ENCODE peak calls at places on chromosomes 7 and 10, in six cellular contexts. E is Right ventricle myocardium inferior; O is HuH-7.5; H is activated T-helper 1 cell treated with anti-CD3 and anti-CD28 coated beads, Interleukin-2, amount 50 U/mL, for 16 hours; Q is EL; U is activated naive CD4-positive, alpha-beta T cell. I is an unnamed sample.

GRCh38 chr10:43208147-43209063 is 58.5 kb downstream of the RASGEF1A start:
- DNase-seq in U (no peak), Q (no peak), E (peak), H (peak), O (no peak), I (no peak)

GRCh38 chr10:6928531-6929080 is 348.5 kb upstream of the PRKCQ start:
- DNase-seq in U (no peak), O (no peak), Q (no peak), H (no peak), E (no peak), I (peak)

GRCh38 chr7:68213838-68214237 is 1217.2 kb downstream of the TYW1 start:
- DNase-seq in Q (no peak), O (no peak), H (no peak), E (no peak), U (no peak), I (no peak)

GRCh38 chr7:140541513-140542192 is 62.3 kb upstream of the MKRN1 start:
- DNase-seq in U (no peak), E (no peak), O (peak), Q (peak), H (no peak), I (peak)

GRCh38 chr10:112886463-112886862 is 63.6 kb upstream of the TCF7L2 start:
- DNase-seq in E (no peak), Q (no peak), O (no peak), H (no peak), U (no peak), I (no peak)

GRCh38 chr10:37856881-37857286 is 526 bp downstream of the ZNF248 start:
- DNase-seq in E (no peak), Q (peak), O (peak), H (peak), U (peak), I (peak)

GRCh38 chr10:37520488-37520887 is 336.9 kb downstream of the ZNF248 start:
- DNase-seq in O (no peak), Q (no peak), E (no peak), U (no peak), H (no peak), I (no peak)

GRCh38 chr10:100019824-100020160 is 10.0 kb upstream of the DNMBP start:
- DNase-seq in Q (no peak), E (no peak), U (no peak), O (peak), H (no peak), I (peak)

GRCh38 chr10:96505150-96506136 is 8.3 kb downstream of the TLL2 start:
- DNase-seq in H (no peak), U (no peak), E (no peak), O (no peak), Q (no peak), I (no peak)

GRCh38 chr10:62990126-62990525 is 143.0 kb upstream of the NRBF2 start:
- DNase-seq in U (no peak), H (no peak), E (no peak), O (no peak), Q (no peak), I (no peak)

GRCh38 chr10:48322017-48322416 is 15.5 kb downstream of the MAPK8 start:
- DNase-seq in H (no peak), E (no peak), Q (peak), U (no peak), O (no peak), I (no peak)

I was measured in mesendoderm.